ENCODE peak calls at places on chromosome 7, in four cellular contexts. One of them, this sample, is unnamed.

GRCh38 chr7:16644987-16645592 is 464 bp downstream of the ANKMY2 start:
- DNase-seq in activated CD8-positive, alpha-beta T cell treated with anti-CD3 and anti-CD28 coated beads for 36 hours: peak; percentile 17
- DNase-seq in fibroblast of pulmonary artery: peak; percentile 31
- DNase-seq in left lung: peak; percentile 47
- DNase-seq in this sample: no peak

GRCh38 chr7:158098125-158099030 is 489.2 kb downstream of the PTPRN2 start:
- DNase-seq in fibroblast of pulmonary artery: no peak
- DNase-seq in left lung: no peak
- DNase-seq in activated CD8-positive, alpha-beta T cell treated with anti-CD3 and anti-CD28 coated beads for 36 hours: no peak
- DNase-seq in this sample: no peak

GRCh38 chr7:16739863-16740622 is 13.5 kb upstream of the TSPAN13 start:
- DNase-seq in activated CD8-positive, alpha-beta T cell treated with anti-CD3 and anti-CD28 coated beads for 36 hours: no peak
- DNase-seq in left lung: no peak
- DNase-seq in fibroblast of pulmonary artery: peak; percentile 98
- DNase-seq in this sample: no peak

GRCh38 chr7:86790383-86790782 is 146.7 kb downstream of the GRM3 start:
- DNase-seq in fibroblast of pulmonary artery: no peak
- DNase-seq in left lung: no peak
- DNase-seq in activated CD8-positive, alpha-beta T cell treated with anti-CD3 and anti-CD28 coated beads for 36 hours: no peak
- DNase-seq in this sample: no peak

GRCh38 chr7:157996359-157997079 is 591.1 kb downstream of the PTPRN2 start:
- DNase-seq in left lung: no peak
- DNase-seq in activated CD8-positive, alpha-beta T cell treated with anti-CD3 and anti-CD28 coated beads for 36 hours: no peak
- DNase-seq in fibroblast of pulmonary artery: no peak
- DNase-seq in this sample: peak; percentile 27

GRCh38 chr7:149732111-149732561 is 41.3 kb downstream of the ZNF467 start:
- DNase-seq in left lung: no peak
- DNase-seq in activated CD8-positive, alpha-beta T cell treated with anti-CD3 and anti-CD28 coated beads for 36 hours: no peak
- DNase-seq in fibroblast of pulmonary artery: no peak
- DNase-seq in this sample: no peak

GRCh38 chr7:27248427-27248806 is 5.8 kb downstream of the EVX1 start:
- DNase-seq in left lung: no peak
- DNase-seq in activated CD8-positive, alpha-beta T cell treated with anti-CD3 and anti-CD28 coated beads for 36 hours: no peak
- DNase-seq in fibroblast of pulmonary artery: no peak
- DNase-seq in this sample: no peak

GRCh38 chr7:23346316-23346715 is 47.2 kb downstream of the MALSU1 start:
- DNase-seq in activated CD8-positive, alpha-beta T cell treated with anti-CD3 and anti-CD28 coated beads for 36 hours: peak; percentile 19
- DNase-seq in fibroblast of pulmonary artery: no peak
- DNase-seq in left lung: no peak
- DNase-seq in this sample: no peak

GRCh38 chr7:47944536-47945260 is 3.6 kb downstream of the PKD1L1 start:
- DNase-seq in left lung: no peak
- DNase-seq in activated CD8-positive, alpha-beta T cell treated with anti-CD3 and anti-CD28 coated beads for 36 hours: no peak
- DNase-seq in fibroblast of pulmonary artery: no peak
- DNase-seq in this sample: no peak

GRCh38 chr7:111357691-111358090 is 204.6 kb downstream of the IMMP2L start:
- DNase-seq in fibroblast of pulmonary artery: peak; percentile 26
- DNase-seq in left lung: no peak
- DNase-seq in activated CD8-positive, alpha-beta T cell treated with anti-CD3 and anti-CD28 coated beads for 36 hours: no peak
- DNase-seq in this sample: no peak

GRCh38 chr7:90833443-90833842 is 237.3 kb downstream of the CDK14 start:
- DNase-seq in left lung: no peak
- DNase-seq in activated CD8-positive, alpha-beta T cell treated with anti-CD3 and anti-CD28 coated beads for 36 hours: no peak
- DNase-seq in fibroblast of pulmonary artery: no peak
- DNase-seq in this sample: no peak

GRCh38 chr7:130272456-130273080 is 5.9 kb downstream of the CPA2 start:
- DNase-seq in activated CD8-positive, alpha-beta T cell treated with anti-CD3 and anti-CD28 coated beads for 36 hours: no peak
- DNase-seq in fibroblast of pulmonary artery: no peak
- DNase-seq in left lung: no peak
- DNase-seq in this sample: no peak

GRCh38 chr7:92075455-92076158 is 58.7 kb downstream of the CYP51A1 start:
- DNase-seq in fibroblast of pulmonary artery: no peak
- DNase-seq in activated CD8-positive, alpha-beta T cell treated with anti-CD3 and anti-CD28 coated beads for 36 hours: no peak
- DNase-seq in left lung: no peak
- DNase-seq in this sample: no peak

GRCh38 chr7:75056476-75056875 is 17.1 kb downstream of the RCC1L start:
- DNase-seq in fibroblast of pulmonary artery: peak; percentile 70
- DNase-seq in left lung: no peak
- DNase-seq in activated CD8-positive, alpha-beta T cell treated with anti-CD3 and anti-CD28 coated beads for 36 hours: no peak
- DNase-seq in this sample: no peak

GRCh38 chr7:102891693-102892261 is 21.0 kb upstream of the LRRC17 start:
- DNase-seq in fibroblast of pulmonary artery: peak; percentile 85
- DNase-seq in activated CD8-positive, alpha-beta T cell treated with anti-CD3 and anti-CD28 coated beads for 36 hours: no peak
- DNase-seq in left lung: no peak
- DNase-seq in this sample: no peak

GRCh38 chr7:75856562-75856961 is 22.3 kb upstream of the RHBDD2 start:
- DNase-seq in fibroblast of pulmonary artery: no peak
- DNase-seq in left lung: no peak
- DNase-seq in activated CD8-positive, alpha-beta T cell treated with anti-CD3 and anti-CD28 coated beads for 36 hours: no peak
- DNase-seq in this sample: peak; percentile 73

GRCh38 chr7:69871213-69871885 is 273.1 kb downstream of the AUTS2 start:
- DNase-seq in left lung: no peak
- DNase-seq in activated CD8-positive, alpha-beta T cell treated with anti-CD3 and anti-CD28 coated beads for 36 hours: no peak
- DNase-seq in fibroblast of pulmonary artery: peak; percentile 44
- DNase-seq in this sample: no peak

GRCh38 chr7:135199439-135199838 is 11.9 kb downstream of the WDR91 start:
- DNase-seq in fibroblast of pulmonary artery: no peak
- DNase-seq in activated CD8-positive, alpha-beta T cell treated with anti-CD3 and anti-CD28 coated beads for 36 hours: no peak
- DNase-seq in left lung: no peak
- DNase-seq in this sample: no peak

GRCh38 chr7:112080974-112081373 is 125.2 kb downstream of the DOCK4 start:
- DNase-seq in activated CD8-positive, alpha-beta T cell treated with anti-CD3 and anti-CD28 coated beads for 36 hours: peak; percentile 2
- DNase-seq in left lung: peak; percentile 62
- DNase-seq in fibroblast of pulmonary artery: peak; percentile 35
- DNase-seq in this sample: peak; percentile 90

GRCh38 chr7:2687338-2687869 is 598 bp upstream of the AMZ1 start:
- DNase-seq in left lung: no peak
- DNase-seq in fibroblast of pulmonary artery: peak; percentile 27
- DNase-seq in activated CD8-positive, alpha-beta T cell treated with anti-CD3 and anti-CD28 coated beads for 36 hours: no peak
- DNase-seq in this sample: no peak

GRCh38 chr7:568681-569035 is 49.0 kb upstream of the PDGFA start:
- DNase-seq in fibroblast of pulmonary artery: peak; percentile 61
- DNase-seq in activated CD8-positive, alpha-beta T cell treated with anti-CD3 and anti-CD28 coated beads for 36 hours: no peak
- DNase-seq in left lung: no peak
- DNase-seq in this sample: no peak

GRCh38 chr7:51606601-51607154 is 290.1 kb upstream of the COBL start:
- DNase-seq in activated CD8-positive, alpha-beta T cell treated with anti-CD3 and anti-CD28 coated beads for 36 hours: no peak
- DNase-seq in fibroblast of pulmonary artery: no peak
- DNase-seq in left lung: no peak
- DNase-seq in this sample: no peak

GRCh38 chr7:153010416-153010815 is 250.9 kb downstream of the ACTR3B start:
- DNase-seq in left lung: no peak
- DNase-seq in fibroblast of pulmonary artery: no peak
- DNase-seq in activated CD8-positive, alpha-beta T cell treated with anti-CD3 and anti-CD28 coated beads for 36 hours: no peak
- DNase-seq in this sample: no peak

GRCh38 chr7:22356855-22357310 is at the start of gene RAPGEF5:
- DNase-seq in fibroblast of pulmonary artery: no peak
- DNase-seq in activated CD8-positive, alpha-beta T cell treated with anti-CD3 and anti-CD28 coated beads for 36 hours: peak; percentile 14
- DNase-seq in left lung: peak; percentile 40
- DNase-seq in this sample: no peak

GRCh38 chr7:21256310-21256877 is 171.5 kb upstream of the SP4 start:
- DNase-seq in left lung: no peak
- DNase-seq in fibroblast of pulmonary artery: peak; percentile 69
- DNase-seq in activated CD8-positive, alpha-beta T cell treated with anti-CD3 and anti-CD28 coated beads for 36 hours: peak; percentile 56
- DNase-seq in this sample: no peak

GRCh38 chr7:21253740-21254687 is 173.9 kb upstream of the SP4 start:
- DNase-seq in left lung: peak; percentile 34
- DNase-seq in fibroblast of pulmonary artery: peak; percentile 65
- DNase-seq in activated CD8-positive, alpha-beta T cell treated with anti-CD3 and anti-CD28 coated beads for 36 hours: peak; percentile 69
- DNase-seq in this sample: no peak

GRCh38 chr7:21251166-21251806 is 176.6 kb upstream of the SP4 start:
- DNase-seq in activated CD8-positive, alpha-beta T cell treated with anti-CD3 and anti-CD28 coated beads for 36 hours: no peak
- DNase-seq in fibroblast of pulmonary artery: no peak
- DNase-seq in left lung: no peak
- DNase-seq in this sample: no peak
- TF ChIP-seq CTCF in activated CD8-positive, alpha-beta T cell treated with anti-CD3 and anti-CD28 coated beads for 36 hours: no peak
- TF ChIP-seq CTCF in fibroblast of pulmonary artery: no peak
- TF ChIP-seq CTCF in left lung: no peak
- TF ChIP-seq CTCF in this sample: no peak

GRCh38 chr7:20311743-20312042 is 19.0 kb upstream of the ITGB8 start:
- DNase-seq in fibroblast of pulmonary artery: no peak
- DNase-seq in activated CD8-positive, alpha-beta T cell treated with anti-CD3 and anti-CD28 coated beads for 36 hours: no peak
- DNase-seq in left lung: no peak
- DNase-seq in this sample: no peak
- TF ChIP-seq CTCF in fibroblast of pulmonary artery: no peak
- TF ChIP-seq CTCF in activated CD8-positive, alpha-beta T cell treated with anti-CD3 and anti-CD28 coated beads for 36 hours: no peak
- TF ChIP-seq CTCF in left lung: no peak
- TF ChIP-seq CTCF in this sample: peak; percentile 1

GRCh38 chr7:105439174-105439893 is 50.6 kb upstream of the SRPK2 start:
- DNase-seq in left lung: no peak
- DNase-seq in activated CD8-positive, alpha-beta T cell treated with anti-CD3 and anti-CD28 coated beads for 36 hours: no peak
- DNase-seq in fibroblast of pulmonary artery: peak; percentile 73
- DNase-seq in this sample: no peak
- TF ChIP-seq CTCF in left lung: no peak
- TF ChIP-seq CTCF in activated CD8-positive, alpha-beta T cell treated with anti-CD3 and anti-CD28 coated beads for 36 hours: no peak
- TF ChIP-seq CTCF in fibroblast of pulmonary artery: no peak
- TF ChIP-seq CTCF in this sample: no peak

DNA sequence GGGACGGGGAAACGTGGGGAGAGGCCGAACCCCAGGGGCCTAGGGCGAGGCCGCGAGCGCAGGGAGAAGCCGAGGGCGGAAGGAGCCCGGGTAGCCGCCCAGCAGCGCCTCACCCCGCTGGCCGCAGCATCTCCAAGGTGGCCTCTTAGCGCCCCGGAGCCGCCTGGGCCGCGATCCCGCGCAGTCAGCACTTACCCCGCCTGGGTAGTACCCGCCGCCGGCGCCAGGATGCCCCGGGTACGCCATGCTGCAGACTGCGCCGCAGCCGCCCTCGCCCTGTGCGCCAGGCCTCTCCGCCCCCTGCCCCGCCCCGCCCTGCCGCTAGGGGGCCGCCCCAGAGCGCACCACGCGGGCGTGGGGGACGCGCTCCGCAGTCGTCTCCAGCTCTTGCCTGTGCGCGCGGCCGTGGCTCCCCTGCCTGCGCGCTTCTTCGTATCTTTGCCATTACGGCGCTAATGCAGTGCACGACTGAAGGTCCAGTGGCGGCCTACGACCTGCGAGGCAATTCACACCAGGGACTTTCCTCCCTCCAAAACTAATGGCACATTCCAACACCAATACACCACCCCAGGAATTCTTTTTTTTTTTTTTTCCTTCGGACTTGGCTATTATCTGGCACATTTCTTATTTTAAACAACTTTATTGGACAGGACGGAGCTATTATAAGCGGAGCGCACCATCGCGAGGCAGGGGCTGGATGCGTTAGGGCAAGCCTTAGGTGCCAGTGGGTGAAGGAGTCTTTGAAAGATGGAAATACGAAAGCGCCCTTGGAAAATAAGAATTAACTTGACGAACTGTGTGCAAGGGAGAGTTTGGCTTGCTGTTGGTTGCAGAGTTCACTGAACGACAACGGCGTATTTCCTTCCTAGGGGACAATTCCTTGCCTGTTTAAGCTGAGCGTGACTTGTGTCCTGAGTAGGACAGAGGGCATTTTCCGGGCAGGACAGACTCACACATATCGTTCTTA is at the start of gene SRI:
- DNase-seq in fibroblast of pulmonary artery: peak; percentile 83
- DNase-seq in activated CD8-positive, alpha-beta T cell treated with anti-CD3 and anti-CD28 coated beads for 36 hours: peak; percentile 91
- DNase-seq in left lung: peak; percentile 88
- DNase-seq in this sample: peak; percentile 86
- TF ChIP-seq CTCF in fibroblast of pulmonary artery: peak; percentile 22
- TF ChIP-seq CTCF in activated CD8-positive, alpha-beta T cell treated with anti-CD3 and anti-CD28 coated beads for 36 hours: peak; percentile 84
- TF ChIP-seq CTCF in left lung: peak; percentile 100
- TF ChIP-seq CTCF in this sample: peak; percentile 100